ENCODE peak calls at places on chromosomes 13 and 19, in nine cellular contexts. Q is IMR-90, Z is lower leg skin, Y is body of pancreas, K is breast epithelium, J is Peyer's patch, T is transverse colon, N is suprapubic skin, F is uterus. U is an unnamed sample.

GRCh38 chr13:60327551-60327950 is 69.5 kb upstream of the TDRD3 start:
- DNase-seq in K (no peak), J (no peak), Z (no peak), Y (no peak), Q (no peak), N (no peak), T (no peak), F (no peak), U (no peak)

GRCh38 chr19:29372921-29373797 is 152.6 kb upstream of the VSTM2B start:
- DNase-seq in F (no peak), J (peak), K (no peak), N (no peak), Z (peak), T (no peak), Y (no peak), Q (no peak), U (no peak)

GRCh38 chr13:114106526-114106925 is 25.9 kb downstream of the RASA3 start:
- DNase-seq in N (no peak), Z (peak), F (no peak), Y (no peak), Q (no peak), T (no peak), J (no peak), K (peak), U (no peak)

GRCh38 chr19:21117041-21117907 is 24.6 kb upstream of the ZNF431 start:
- DNase-seq in J (no peak), Z (no peak), T (no peak), N (no peak), Y (no peak), F (no peak), Q (peak), K (no peak), U (no peak)

GRCh38 chr13:72728290-72728605 is 525 bp downstream of the BORA start:
- DNase-seq in Y (no peak), N (no peak), Q (no peak), Z (no peak), T (no peak), J (no peak), F (no peak), K (no peak), U (no peak)

GRCh38 chr13:34250151-34250550 is 432.2 kb downstream of the RFC3 start:
- DNase-seq in J (no peak), K (no peak), Q (no peak), T (no peak), Y (no peak), N (no peak), F (no peak), Z (no peak), U (no peak)

GRCh38 chr13:98478134-98479129 is 98.5 kb downstream of the STK24 start:
- DNase-seq in F (no peak), Z (peak), J (no peak), N (no peak), K (no peak), Y (no peak), Q (peak), T (no peak), U (no peak)

GRCh38 chr13:106899444-106899843 is 331.5 kb upstream of the ARGLU1 start:
- DNase-seq in Z (no peak), F (no peak), Q (no peak), K (no peak), Y (no peak), N (no peak), T (no peak), J (no peak), U (no peak)

GRCh38 chr13:67754016-67754415 is 523.9 kb upstream of the PCDH9 start:
- DNase-seq in Y (no peak), N (no peak), Q (no peak), F (no peak), K (no peak), T (no peak), Z (no peak), J (no peak), U (no peak)

GRCh38 chr13:24627090-24627714 is 53.0 kb upstream of the ATP12A start:
- DNase-seq in J (peak), K (no peak), N (no peak), Z (peak), F (no peak), Y (peak), Q (no peak), T (no peak), U (peak)

GRCh38 chr19:7512400-7512851 is 3.5 kb upstream of the ZNF358 start:
- DNase-seq in Q (no peak), N (no peak), J (no peak), Y (no peak), Z (no peak), T (no peak), F (no peak), K (no peak), U (no peak)

GRCh38 chr13:84571264-84571663 is 689.0 kb upstream of the SLITRK1 start:
- DNase-seq in Z (no peak), K (no peak), T (no peak), F (no peak), Y (no peak), J (no peak), Q (peak), N (no peak), U (no peak)

GRCh38 chr13:33676700-33677048 is 141.3 kb upstream of the RFC3 start:
- DNase-seq in T (peak), Q (peak), Y (peak), N (no peak), K (peak), F (peak), J (peak), Z (no peak), U (peak)

GRCh38 chr19:43504426-43505185 is at the start of gene PHLDB3:
- DNase-seq in N (no peak), F (no peak), J (peak), Q (peak), K (peak), Z (peak), T (peak), Y (peak), U (no peak)

GRCh38 chr19:7970716-7971448 is 27.4 kb upstream of the TIMM44 start:
- DNase-seq in Q (peak), K (no peak), T (peak), F (no peak), Y (peak), N (no peak), Z (no peak), J (peak), U (peak)

GRCh38 chr13:46315491-46316075 is 71.5 kb downstream of the RUBCNL start:
- DNase-seq in N (no peak), Z (no peak), Y (no peak), Q (no peak), T (no peak), J (no peak), K (no peak), F (no peak), U (no peak)

GRCh38 chr13:46314587-46314986 is 72.5 kb downstream of the RUBCNL start:
- DNase-seq in Z (no peak), Q (no peak), F (no peak), K (no peak), N (no peak), J (no peak), Y (no peak), T (no peak), U (no peak)

GRCh38 chr13:46313441-46314257 is 73.4 kb downstream of the RUBCNL start:
- DNase-seq in F (no peak), Y (no peak), Z (no peak), J (no peak), Q (no peak), T (no peak), K (no peak), N (no peak), U (no peak)

GRCh38 chr13:46315036-46315435 is 72.0 kb downstream of the RUBCNL start:
- DNase-seq in K (no peak), Y (no peak), N (no peak), J (no peak), Z (no peak), T (no peak), Q (no peak), F (no peak), U (no peak)

DNA sequence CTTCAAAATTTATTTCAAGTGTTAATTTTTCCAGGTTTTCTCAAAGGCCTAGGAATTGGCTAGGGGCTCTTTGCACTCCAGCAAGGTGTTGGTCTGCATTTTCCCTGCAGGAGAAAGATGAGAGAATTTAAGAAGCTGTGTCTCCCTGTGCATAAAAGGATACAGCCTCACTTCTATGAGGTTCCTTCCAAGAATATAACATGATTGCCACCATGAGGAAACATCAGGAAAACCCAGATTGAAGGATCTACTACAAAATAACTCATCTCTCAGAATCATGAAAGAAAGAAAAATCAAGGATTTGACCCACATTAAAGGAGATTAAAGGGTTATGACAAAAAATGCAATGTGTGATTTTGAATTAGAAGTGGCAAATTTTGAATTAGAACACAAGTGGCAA is 69.9 kb downstream of the RUBCNL start:
- DNase-seq in K (no peak), T (no peak), J (no peak), Y (no peak), Z (no peak), Q (no peak), F (no peak), N (no peak), U (no peak)
- TF ChIP-seq CTCF in K (no peak), T (no peak), J (no peak), Y (no peak), Z (no peak), Q (no peak), F (no peak), N (no peak), U (no peak)

GRCh38 chr19:5336195-5336965 is 4.2 kb downstream of the PTPRS start:
- DNase-seq in Q (no peak), Y (no peak), T (no peak), Z (no peak), N (no peak), F (no peak), J (no peak), K (no peak), U (no peak)
- TF ChIP-seq POLR2A in Q (no peak), Y (no peak), T (no peak), Z (no peak), N (no peak), F (no peak), J (no peak), K (no peak), U (no peak)

DNA sequence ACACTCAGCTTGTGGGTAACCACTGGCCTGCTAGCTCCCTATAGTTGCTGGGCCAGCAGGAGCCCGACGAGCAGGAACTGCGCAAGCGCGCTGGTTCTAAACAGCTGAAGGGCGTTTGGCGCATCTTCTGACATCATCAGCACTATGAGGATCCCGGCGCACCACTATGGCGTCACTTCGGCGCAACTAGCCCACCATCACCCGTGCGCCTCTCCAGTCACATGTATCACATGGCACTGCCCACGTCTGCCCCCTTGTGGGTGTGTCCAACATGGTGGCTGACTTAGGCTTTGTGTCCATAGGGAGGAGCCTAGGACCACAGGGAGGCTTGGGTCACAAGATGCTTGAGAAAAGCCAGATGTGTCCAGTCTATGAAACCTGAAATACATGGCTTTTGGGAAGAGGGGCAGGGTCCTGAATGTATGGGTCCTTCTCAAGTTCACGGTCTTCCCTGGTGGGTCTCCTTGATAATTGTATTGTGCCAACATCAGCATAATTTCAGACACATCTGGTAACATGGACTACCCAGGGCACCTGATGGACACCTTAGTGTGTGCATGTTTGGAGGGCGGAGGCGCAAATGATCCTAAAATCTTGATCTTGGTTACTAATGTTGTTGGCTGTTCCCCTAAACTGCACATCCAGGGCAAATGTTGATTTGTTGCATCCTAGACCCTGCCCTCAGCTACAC is 18.0 kb downstream of the KLK4 start:
- DNase-seq in F (no peak), J (no peak), Y (peak), Q (no peak), N (no peak), T (no peak), Z (no peak), K (no peak), U (peak)
- TF ChIP-seq CTCF in F (no peak), J (no peak), Y (no peak), Q (no peak), N (no peak), T (no peak), Z (no peak), K (no peak), U (no peak)

GRCh38 chr19:52464798-52465470 is 11.6 kb downstream of the ZNF578 start:
- DNase-seq in T (no peak), Y (no peak), N (no peak), F (no peak), J (no peak), Z (no peak), K (no peak), Q (no peak), U (peak)
- TF ChIP-seq POLR2A in T (no peak), Y (no peak), N (no peak), F (no peak), J (no peak), Z (no peak), K (no peak), Q (no peak), U (no peak)

DNA sequence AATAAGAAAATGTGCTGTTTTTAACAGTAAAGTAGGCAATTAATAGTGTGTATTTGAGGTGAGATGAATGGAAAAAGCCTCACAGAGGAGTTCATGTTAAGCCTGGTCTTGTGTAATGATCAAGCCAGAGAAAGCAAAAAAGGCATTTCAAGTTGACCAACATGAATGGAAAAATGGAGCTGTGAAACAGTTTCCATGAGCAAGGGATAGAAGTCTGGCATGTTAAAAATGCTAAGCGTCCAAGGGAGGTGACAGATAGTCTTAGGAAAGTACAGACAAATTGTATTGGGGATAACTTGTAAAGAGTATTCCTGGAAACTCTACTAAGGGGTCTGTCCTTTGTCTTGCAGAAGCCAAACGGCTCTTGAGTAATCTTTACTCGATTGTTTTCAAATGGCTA is 506.8 kb upstream of the ATXN8OS start:
- DNase-seq in F (no peak), T (no peak), N (no peak), Z (no peak), Q (no peak), Y (no peak), J (no peak), K (no peak), U (no peak)
- TF ChIP-seq CTCF in F (no peak), T (no peak), N (no peak), Z (no peak), Q (no peak), Y (no peak), J (no peak), K (no peak), U (no peak)

GRCh38 chr19:36014029-36014924 is at the start of gene ALKBH6:
- DNase-seq in Y (peak), Z (peak), K (peak), Q (peak), T (peak), F (peak), J (peak), N (peak), U (peak)
- TF ChIP-seq POLR2A in Y (no peak), Z (no peak), K (no peak), Q (peak), T (peak), F (no peak), J (no peak), N (no peak), U (peak)